ENCODE peak calls at places on chromosomes 11 and 22, in eight cellular contexts. N, C, X, Q, R, T, M and W are unnamed samples.

GRCh38 chr22:45199723-45200122 is 36.0 kb downstream of the NUP50 start:
- DNase-seq in N (no peak), C (no peak), X (no peak), Q (no peak), R (no peak), T (no peak), M (no peak), W (no peak)

GRCh38 chr22:41047741-41048140 is 44.7 kb upstream of the EP300 start:
- DNase-seq in N (peak; percentile 27), C (no peak), X (no peak), Q (no peak), R (no peak), T (no peak), M (no peak), W (no peak)

GRCh38 chr22:34709641-34710040 is 356.3 kb upstream of the ISX start:
- DNase-seq in N (no peak), C (no peak), X (peak; percentile 70), Q (no peak), R (no peak), T (no peak), M (no peak), W (no peak)

GRCh38 chr11:73521621-73522020 is 76.3 kb downstream of the FAM168A start:
- DNase-seq in N (no peak), C (no peak), X (peak; percentile 10), Q (no peak), R (peak; percentile 63), T (no peak), M (no peak), W (no peak)

GRCh38 chr11:62013266-62014157 is 46.1 kb upstream of the FTH1 start:
- DNase-seq in N (peak; percentile 57), C (no peak), X (no peak), Q (no peak), R (peak; percentile 76), T (no peak), M (peak; percentile 29), W (no peak)

GRCh38 chr22:17133137-17133536 is 12.0 kb upstream of the TMEM121B start:
- DNase-seq in N (no peak), C (no peak), X (no peak), Q (no peak), R (no peak), T (no peak), M (no peak), W (no peak)

GRCh38 chr11:43895601-43896000 is 15.0 kb downstream of the ALKBH3 start:
- DNase-seq in N (no peak), C (no peak), X (no peak), Q (no peak), R (peak; percentile 20), T (no peak), M (no peak), W (no peak)

GRCh38 chr11:100777118-100777517 is 90.0 kb downstream of the ARHGAP42 start:
- DNase-seq in N (no peak), C (no peak), X (peak; percentile 31), Q (no peak), R (no peak), T (no peak), M (no peak), W (no peak)

GRCh38 chr22:40182231-40182835 is 4.6 kb downstream of the TNRC6B start:
- DNase-seq in N (no peak), C (no peak), X (no peak), Q (no peak), R (peak; percentile 63), T (no peak), M (no peak), W (no peak)

GRCh38 chr11:105466582-105467228 is 143.2 kb upstream of the GRIA4 start:
- DNase-seq in N (no peak), C (no peak), X (no peak), Q (no peak), R (peak; percentile 3), T (no peak), M (no peak), W (peak; percentile 2)

GRCh38 chr11:2766166-2766565 is 66.4 kb upstream of the KCNQ1OT1 start:
- DNase-seq in N (no peak), C (peak; percentile 13), X (no peak), Q (peak; percentile 15), R (no peak), T (no peak), M (no peak), W (no peak)

GRCh38 chr22:42282252-42282942 is 11.9 kb upstream of the TCF20 start:
- DNase-seq in N (no peak), C (peak; percentile 62), X (no peak), Q (no peak), R (no peak), T (no peak), M (no peak), W (no peak)

GRCh38 chr22:20179455-20180244 is 28.8 kb upstream of the CCDC188 start:
- DNase-seq in N (no peak), C (no peak), X (no peak), Q (no peak), R (no peak), T (no peak), M (no peak), W (no peak)

GRCh38 chr22:20976291-20976877 is 5.7 kb upstream of the LZTR1 start:
- DNase-seq in N (no peak), C (no peak), X (no peak), Q (no peak), R (no peak), T (no peak), M (no peak), W (no peak)

GRCh38 chr11:121508449-121508848 is 55.7 kb upstream of the SORL1-AS1 start:
- DNase-seq in N (no peak), C (peak; percentile 69), X (peak; percentile 95), Q (no peak), R (no peak), T (no peak), M (no peak), W (no peak)

GRCh38 chr22:21985214-21985613 is 2.6 kb upstream of the TOP3B start:
- DNase-seq in N (no peak), C (no peak), X (no peak), Q (no peak), R (no peak), T (no peak), M (no peak), W (no peak)

GRCh38 chr11:76916712-76917111 is 56.0 kb downstream of the ACER3 start:
- DNase-seq in N (no peak), C (no peak), X (no peak), Q (no peak), R (no peak), T (no peak), M (no peak), W (no peak)

GRCh38 chr11:76919467-76919866 is 58.7 kb downstream of the ACER3 start:
- DNase-seq in N (no peak), C (no peak), X (no peak), Q (no peak), R (no peak), T (no peak), M (no peak), W (no peak)

GRCh38 chr11:76918941-76919386 is 58.2 kb downstream of the ACER3 start:
- DNase-seq in N (no peak), C (no peak), X (peak; percentile 68), Q (no peak), R (peak; percentile 84), T (peak; percentile 68), M (peak; percentile 22), W (peak; percentile 73)

DNA sequence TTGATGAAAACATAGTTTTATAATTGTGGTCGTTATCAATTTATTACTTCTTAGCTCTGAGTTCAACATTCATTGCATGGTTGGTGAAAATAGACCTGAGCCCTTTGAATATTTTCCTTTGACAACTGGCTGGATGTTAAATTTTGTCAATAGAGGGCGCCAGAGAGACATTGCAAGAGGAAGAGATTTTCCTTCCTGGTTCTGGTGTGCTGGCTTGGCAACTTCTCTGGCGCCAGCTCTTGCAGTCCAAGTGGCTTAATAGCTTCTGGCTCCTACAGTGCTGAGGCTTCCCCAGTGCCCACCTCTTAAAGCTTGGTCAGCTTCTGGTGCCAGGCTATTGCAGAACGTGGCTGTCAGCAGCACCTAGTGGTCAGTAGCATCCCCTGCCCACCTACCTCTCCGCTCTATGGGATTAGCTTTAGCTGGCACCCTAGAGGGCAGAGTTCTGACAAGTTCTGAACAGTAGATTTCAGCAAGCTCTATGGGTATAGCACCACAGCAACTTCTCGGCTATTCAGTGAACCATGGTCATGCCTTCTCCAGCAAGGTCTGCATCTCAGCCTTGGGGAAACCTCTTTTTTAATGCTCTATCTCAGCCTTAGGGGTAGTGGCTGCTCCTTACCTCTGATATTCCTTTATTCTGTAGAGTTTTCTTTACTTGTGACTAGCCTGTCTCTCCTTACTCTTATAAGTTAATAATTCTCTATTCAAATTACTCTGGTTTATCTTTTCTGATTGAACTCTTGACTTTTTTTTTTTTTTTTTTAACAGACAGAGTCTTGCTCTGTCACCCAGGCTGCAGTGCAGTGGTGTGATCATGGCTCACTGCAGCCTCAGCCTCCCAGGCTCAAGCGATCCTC is 59.4 kb downstream of the ACER3 start:
- DNase-seq in N (peak; percentile 64), C (peak; percentile 85), X (peak; percentile 88), Q (peak; percentile 81), R (peak; percentile 93), T (peak; percentile 85), M (peak; percentile 87), W (peak; percentile 67)
- H3K4me3 ChIP-seq in N (no peak overlapping the region), C (no peak overlapping the region), X (no peak overlapping the region), Q (no peak overlapping the region), R (peak overlapping the region; percentile 36), T (no peak overlapping the region), M (no peak overlapping the region), W (no peak overlapping the region)

GRCh38 chr22:37749831-37750595 is 53.2 kb downstream of the TRIOBP start:
- DNase-seq in N (no peak), C (no peak), X (peak; percentile 36), Q (no peak), R (peak; percentile 86), T (no peak), M (peak; percentile 85), W (no peak)
- H3K4me1 ChIP-seq in N (peaks cover 44% of the 10 kb centered on the region), C (peaks cover 23% of the 10 kb centered on the region), X (peaks cover 15% of the 10 kb centered on the region), Q (peaks cover 81% of the 10 kb centered on the region), R (peaks cover 66% of the 10 kb centered on the region), T (peaks cover 11% of the 10 kb centered on the region), M (peaks cover 73% of the 10 kb centered on the region), W (peaks cover 26% of the 10 kb centered on the region)

DNA sequence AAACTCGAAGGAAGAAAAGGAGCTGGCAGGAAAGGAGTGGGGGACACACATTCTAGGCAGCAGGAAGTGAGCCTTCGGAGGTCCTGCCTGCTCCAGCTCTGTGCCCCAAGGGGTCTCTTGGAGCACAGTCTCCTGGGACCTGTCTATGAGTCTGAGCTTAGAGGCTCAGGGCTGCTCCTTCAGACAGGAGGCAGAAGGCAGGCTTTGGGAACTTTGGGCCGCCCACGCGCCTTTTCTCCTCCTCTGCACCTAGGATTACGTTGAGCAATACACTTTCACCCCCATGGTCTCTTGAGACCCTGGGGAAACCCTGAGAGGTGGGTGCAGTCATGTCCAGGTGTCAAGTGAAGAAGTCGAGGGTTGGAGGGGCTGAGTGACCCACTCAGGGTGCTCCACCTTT is 965 bp downstream of the TCN2 start:
- DNase-seq in N (no peak), C (no peak), X (no peak), Q (no peak), R (peak; percentile 10), T (no peak), M (no peak), W (no peak)
- H3K4me3 ChIP-seq in N (no peak overlapping the region), C (peak overlapping the region; percentile 86), X (no peak overlapping the region), Q (peak overlapping the region; percentile 59), R (no peak overlapping the region), T (no peak overlapping the region), M (peak overlapping the region; percentile 68), W (no peak overlapping the region)

DNA sequence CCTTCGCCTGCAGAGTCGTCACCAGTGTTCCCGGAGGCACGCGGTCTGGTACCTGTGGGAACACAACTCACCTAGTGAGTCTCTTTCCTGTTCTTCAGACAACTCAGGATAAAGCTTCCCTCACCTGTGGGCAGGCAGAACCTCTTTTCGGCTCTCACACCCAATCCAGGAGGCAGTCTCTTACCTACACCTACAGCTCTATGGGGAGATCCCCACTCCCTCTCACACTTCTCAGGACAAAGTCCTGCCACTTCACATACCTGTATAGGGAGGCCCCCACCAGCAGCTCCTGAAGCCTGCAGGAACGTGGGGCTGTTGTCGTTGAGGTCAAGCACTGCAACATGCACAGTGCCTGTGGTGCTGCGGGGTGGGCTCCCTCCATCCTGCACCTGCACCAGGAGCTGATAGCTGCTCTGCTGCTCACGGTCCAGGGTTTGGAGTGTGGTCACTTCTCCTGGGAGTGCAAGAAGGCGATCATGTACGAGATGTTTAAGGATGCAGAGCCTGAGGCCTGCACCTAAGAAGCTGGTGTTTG is 12.2 kb upstream of the TPP1 start:
- DNase-seq in N (no peak), C (no peak), X (no peak), Q (no peak), R (no peak), T (no peak), M (no peak), W (no peak)
- H3K4me1 ChIP-seq in N (no peaks in the 10 kb centered on the region), C (no peaks in the 10 kb centered on the region), X (no peaks in the 10 kb centered on the region), Q (peaks cover 17% of the 10 kb centered on the region), R (peaks cover 7% of the 10 kb centered on the region), T (no peaks in the 10 kb centered on the region), M (peaks cover 7% of the 10 kb centered on the region), W (peaks cover 8% of the 10 kb centered on the region)